ENCODE peak calls at places on chromosomes 11 and 22, in five cellular contexts. One of them, this sample, is unnamed.

GRCh38 chr11:74566386-74566960 is 25.9 kb upstream of the POLD3 start:
- DNase-seq in colonic mucosa: no peak
- DNase-seq in Daoy: no peak
- DNase-seq in SK-N-DZ: no peak
- DNase-seq in AG09319: no peak
- DNase-seq in this sample: peak

GRCh38 chr22:40723396-40723933 is 44.2 kb downstream of the MCHR1 start:
- DNase-seq in colonic mucosa: no peak
- DNase-seq in Daoy: no peak
- DNase-seq in SK-N-DZ: no peak
- DNase-seq in AG09319: no peak
- DNase-seq in this sample: no peak

GRCh38 chr11:68904458-68904847 is 762 bp downstream of the IGHMBP2 start:
- DNase-seq in colonic mucosa: peak
- DNase-seq in Daoy: peak
- DNase-seq in SK-N-DZ: no peak
- DNase-seq in AG09319: no peak
- DNase-seq in this sample: no peak

GRCh38 chr22:31346733-31347250 is 646 bp upstream of the PATZ1 start:
- DNase-seq in colonic mucosa: peak
- DNase-seq in Daoy: peak
- DNase-seq in SK-N-DZ: peak
- DNase-seq in AG09319: no peak
- DNase-seq in this sample: peak

GRCh38 chr11:78940500-78941225 is 366.0 kb upstream of the NARS2 start:
- DNase-seq in colonic mucosa: no peak
- DNase-seq in Daoy: no peak
- DNase-seq in SK-N-DZ: peak
- DNase-seq in AG09319: no peak
- DNase-seq in this sample: no peak

GRCh38 chr11:44744160-44744559 is 17.4 kb downstream of the TSPAN18 start:
- DNase-seq in colonic mucosa: no peak
- DNase-seq in Daoy: no peak
- DNase-seq in SK-N-DZ: peak
- DNase-seq in AG09319: peak
- DNase-seq in this sample: no peak

GRCh38 chr11:56700242-56700918 is 1.5 kb downstream of the OR9G1 start:
- DNase-seq in colonic mucosa: no peak
- DNase-seq in Daoy: peak
- DNase-seq in SK-N-DZ: no peak
- DNase-seq in AG09319: no peak
- DNase-seq in this sample: no peak

GRCh38 chr11:33984682-33985389 is 66.7 kb upstream of the CAPRIN1 start:
- DNase-seq in colonic mucosa: no peak
- DNase-seq in Daoy: no peak
- DNase-seq in SK-N-DZ: no peak
- DNase-seq in AG09319: no peak
- DNase-seq in this sample: no peak

GRCh38 chr11:59097113-59097708 is 9.8 kb upstream of the FAM111B start:
- DNase-seq in colonic mucosa: peak
- DNase-seq in Daoy: peak
- DNase-seq in SK-N-DZ: peak
- DNase-seq in AG09319: peak
- DNase-seq in this sample: peak

GRCh38 chr11:14318581-14318981 is 40.4 kb downstream of the RRAS2 start:
- DNase-seq in colonic mucosa: no peak
- DNase-seq in Daoy: no peak
- DNase-seq in SK-N-DZ: no peak
- DNase-seq in AG09319: no peak
- DNase-seq in this sample: no peak

GRCh38 chr11:69131644-69132300 is 24.0 kb upstream of the SMIM38 start:
- DNase-seq in colonic mucosa: peak
- DNase-seq in Daoy: peak
- DNase-seq in SK-N-DZ: peak
- DNase-seq in AG09319: peak
- DNase-seq in this sample: peak

GRCh38 chr22:19713650-19714319 is 518 bp upstream of the SEPTIN5 start:
- DNase-seq in colonic mucosa: no peak
- DNase-seq in Daoy: no peak
- DNase-seq in SK-N-DZ: no peak
- DNase-seq in AG09319: no peak
- DNase-seq in this sample: no peak

GRCh38 chr11:102243399-102243884 is 73.8 kb upstream of the BIRC3 start:
- DNase-seq in colonic mucosa: no peak
- DNase-seq in Daoy: no peak
- DNase-seq in SK-N-DZ: no peak
- DNase-seq in AG09319: no peak
- DNase-seq in this sample: no peak

GRCh38 chr22:48057116-48057835 is 1294.8 kb downstream of the TBC1D22A start:
- DNase-seq in colonic mucosa: no peak
- DNase-seq in Daoy: no peak
- DNase-seq in SK-N-DZ: no peak
- DNase-seq in AG09319: no peak
- DNase-seq in this sample: no peak

GRCh38 chr11:4560462-4560861 is 15.5 kb downstream of the OR52M1 start:
- DNase-seq in colonic mucosa: no peak
- DNase-seq in Daoy: no peak
- DNase-seq in SK-N-DZ: no peak
- DNase-seq in AG09319: no peak
- DNase-seq in this sample: peak

GRCh38 chr22:48316245-48316875 is 1511.3 kb downstream of the BRD1 start:
- DNase-seq in colonic mucosa: no peak
- DNase-seq in Daoy: no peak
- DNase-seq in SK-N-DZ: no peak
- DNase-seq in AG09319: no peak
- DNase-seq in this sample: no peak

GRCh38 chr11:83238111-83238510 is 44.6 kb downstream of the ANKRD42 start:
- DNase-seq in colonic mucosa: no peak
- DNase-seq in Daoy: no peak
- DNase-seq in SK-N-DZ: peak
- DNase-seq in AG09319: no peak
- DNase-seq in this sample: no peak

GRCh38 chr11:63933459-63933858 is 5.3 kb upstream of the NAA40 start:
- DNase-seq in colonic mucosa: no peak
- DNase-seq in Daoy: no peak
- DNase-seq in SK-N-DZ: no peak
- DNase-seq in AG09319: no peak
- DNase-seq in this sample: no peak

GRCh38 chr11:117618273-117618672 is 178.7 kb downstream of the DSCAML1 start:
- DNase-seq in colonic mucosa: no peak
- DNase-seq in Daoy: no peak
- DNase-seq in SK-N-DZ: no peak
- DNase-seq in AG09319: no peak
- DNase-seq in this sample: no peak

GRCh38 chr11:9150501-9150900 is 59.1 kb upstream of the SCUBE2 start:
- DNase-seq in colonic mucosa: no peak
- DNase-seq in Daoy: peak
- DNase-seq in SK-N-DZ: no peak
- DNase-seq in AG09319: peak
- DNase-seq in this sample: no peak

GRCh38 chr11:107043242-107043991 is 25.1 kb upstream of the GUCY1A2 start:
- DNase-seq in colonic mucosa: no peak
- DNase-seq in Daoy: peak
- DNase-seq in SK-N-DZ: no peak
- DNase-seq in AG09319: peak
- DNase-seq in this sample: no peak

GRCh38 chr11:44574620-44575287 is 9.3 kb downstream of the CD82 start:
- DNase-seq in colonic mucosa: no peak
- DNase-seq in Daoy: peak
- DNase-seq in SK-N-DZ: no peak
- DNase-seq in AG09319: peak
- DNase-seq in this sample: no peak

GRCh38 chr11:95592455-95592854 is 197.1 kb downstream of the FAM76B start:
- DNase-seq in colonic mucosa: no peak
- DNase-seq in Daoy: no peak
- DNase-seq in SK-N-DZ: peak
- DNase-seq in AG09319: no peak
- DNase-seq in this sample: no peak

GRCh38 chr11:12007769-12008737 is at the start of gene DKK3:
- DNase-seq in colonic mucosa: no peak
- DNase-seq in Daoy: no peak
- DNase-seq in SK-N-DZ: peak
- DNase-seq in AG09319: no peak
- DNase-seq in this sample: no peak

GRCh38 chr11:83599066-83599465 is 312.9 kb upstream of the CCDC90B start:
- DNase-seq in colonic mucosa: no peak
- DNase-seq in Daoy: no peak
- DNase-seq in SK-N-DZ: no peak
- DNase-seq in AG09319: no peak
- DNase-seq in this sample: no peak

GRCh38 chr11:128521697-128522062 is 65.7 kb downstream of the ETS1 start:
- DNase-seq in colonic mucosa: no peak
- DNase-seq in Daoy: no peak
- DNase-seq in SK-N-DZ: no peak
- DNase-seq in AG09319: no peak
- DNase-seq in this sample: peak

GRCh38 chr11:131122448-131122847 is 206.2 kb upstream of the SNX19 start:
- DNase-seq in colonic mucosa: no peak
- DNase-seq in Daoy: no peak
- DNase-seq in SK-N-DZ: no peak
- DNase-seq in AG09319: no peak
- DNase-seq in this sample: no peak

GRCh38 chr22:39634530-39635399 is 64.2 kb downstream of the CACNA1I start:
- DNase-seq in colonic mucosa: peak
- DNase-seq in Daoy: peak
- DNase-seq in SK-N-DZ: no peak
- DNase-seq in AG09319: peak
- DNase-seq in this sample: peak

GRCh38 chr22:48885271-48885918 is 942.3 kb downstream of the BRD1 start:
- DNase-seq in colonic mucosa: no peak
- DNase-seq in Daoy: no peak
- DNase-seq in SK-N-DZ: no peak
- DNase-seq in AG09319: no peak
- DNase-seq in this sample: no peak

GRCh38 chr11:95593101-95593500 is 196.5 kb downstream of the FAM76B start:
- DNase-seq in colonic mucosa: no peak
- DNase-seq in Daoy: peak
- DNase-seq in SK-N-DZ: no peak
- DNase-seq in AG09319: no peak
- DNase-seq in this sample: no peak

GRCh38 chr22:26767351-26767970 is 110.1 kb downstream of the MIAT start:
- DNase-seq in colonic mucosa: no peak
- DNase-seq in Daoy: no peak
- DNase-seq in SK-N-DZ: no peak
- DNase-seq in AG09319: no peak
- DNase-seq in this sample: no peak

GRCh38 chr22:32661737-32662586 is 139.5 kb upstream of the TIMP3 start:
- DNase-seq in colonic mucosa: no peak
- DNase-seq in Daoy: no peak
- DNase-seq in SK-N-DZ: no peak
- DNase-seq in AG09319: no peak
- DNase-seq in this sample: no peak

GRCh38 chr22:20013382-20013871 is 3.2 kb downstream of the ARVCF start:
- DNase-seq in colonic mucosa: peak
- DNase-seq in Daoy: peak
- DNase-seq in SK-N-DZ: peak
- DNase-seq in AG09319: no peak
- DNase-seq in this sample: peak

GRCh38 chr11:125429174-125429707 is 66.8 kb downstream of the FEZ1 start:
- DNase-seq in colonic mucosa: peak
- DNase-seq in Daoy: peak
- DNase-seq in SK-N-DZ: peak
- DNase-seq in AG09319: no peak
- DNase-seq in this sample: peak

GRCh38 chr22:44914026-44914721 is 95.6 kb downstream of the PHF21B start:
- DNase-seq in colonic mucosa: no peak
- DNase-seq in Daoy: no peak
- DNase-seq in SK-N-DZ: no peak
- DNase-seq in AG09319: no peak
- DNase-seq in this sample: no peak

GRCh38 chr11:103850419-103851165 is 185.8 kb upstream of the DDI1 start:
- DNase-seq in colonic mucosa: no peak
- DNase-seq in Daoy: no peak
- DNase-seq in SK-N-DZ: no peak
- DNase-seq in AG09319: no peak
- DNase-seq in this sample: no peak

GRCh38 chr11:66315921-66316811 is 678 bp downstream of the CD248 start:
- DNase-seq in colonic mucosa: no peak
- DNase-seq in Daoy: no peak
- DNase-seq in SK-N-DZ: no peak
- DNase-seq in AG09319: no peak
- DNase-seq in this sample: no peak

GRCh38 chr11:63846897-63847296 is 8.0 kb downstream of the MARK2 start:
- DNase-seq in colonic mucosa: no peak
- DNase-seq in Daoy: no peak
- DNase-seq in SK-N-DZ: no peak
- DNase-seq in AG09319: no peak
- DNase-seq in this sample: no peak

GRCh38 chr11:87454246-87454645 is 416.5 kb downstream of the TMEM135 start:
- DNase-seq in colonic mucosa: no peak
- DNase-seq in Daoy: no peak
- DNase-seq in SK-N-DZ: peak
- DNase-seq in AG09319: no peak
- DNase-seq in this sample: peak